ENCODE peak calls at places on chromosomes 5 and 9, in five cellular contexts. A is breast epithelium; R is CD8-positive, alpha-beta T cell; E is foreskin keratinocyte; Z is OCI-LY7. I is an unnamed sample.

GRCh38 chr5:90802695-90803317 is 244.2 kb downstream of the ADGRV1 start:
- DNase-seq in A (no peak), R (no peak), E (peak; percentile 39), Z (peak; percentile 25), I (no peak)

GRCh38 chr5:150266807-150267408 is 22.7 kb downstream of the CAMK2A start:
- DNase-seq in A (no peak), R (no peak), E (no peak), Z (no peak), I (no peak)

GRCh38 chr5:15383469-15383868 is 116.5 kb upstream of the FBXL7 start:
- DNase-seq in A (no peak), R (no peak), E (peak; percentile 8), Z (no peak), I (no peak)

GRCh38 chr5:171667341-171668096 is 118.1 kb upstream of the SMIM23 start:
- DNase-seq in A (peak; percentile 85), R (no peak), E (peak; percentile 88), Z (no peak), I (no peak)

GRCh38 chr5:155460501-155460931 is 447.0 kb downstream of the KIF4B start:
- DNase-seq in A (no peak), R (no peak), E (no peak), Z (no peak), I (no peak)

GRCh38 chr9:134644715-134645606 is 3.4 kb downstream of the COL5A1 start:
- DNase-seq in A (peak; percentile 60), R (no peak), E (peak; percentile 97), Z (no peak), I (no peak)

GRCh38 chr9:106583751-106584150 is 279.2 kb upstream of the ZNF462 start:
- DNase-seq in A (no peak), R (no peak), E (peak; percentile 85), Z (no peak), I (no peak)

GRCh38 chr9:111794837-111795556 is at the start of gene SHOC1:
- DNase-seq in A (no peak), R (no peak), E (no peak), Z (no peak), I (no peak)

GRCh38 chr5:127558273-127558672 is 40.8 kb downstream of the PRRC1 start:
- DNase-seq in A (no peak), R (no peak), E (no peak), Z (no peak), I (no peak)

GRCh38 chr9:128159073-128159783 is 837 bp upstream of the BBLN start:
- DNase-seq in A (no peak), R (peak; percentile 40), E (no peak), Z (peak; percentile 31), I (no peak)

GRCh38 chr9:115006660-115007059 is 76.3 kb upstream of the TNFSF8 start:
- DNase-seq in A (no peak), R (no peak), E (peak; percentile 70), Z (no peak), I (no peak)

GRCh38 chr9:135100241-135101067 is 13.0 kb downstream of the OLFM1 start:
- DNase-seq in A (no peak), R (no peak), E (no peak), Z (no peak), I (peak; percentile 45)

GRCh38 chr5:170275376-170275994 is 22.1 kb downstream of the LCP2 start:
- DNase-seq in A (no peak), R (no peak), E (no peak), Z (no peak), I (no peak)

GRCh38 chr5:34916518-34916917 is 1.0 kb downstream of the BRIX1 start:
- DNase-seq in A (no peak), R (no peak), E (no peak), Z (peak; percentile 25), I (no peak)

GRCh38 chr9:127225747-127226646 is 38.6 kb upstream of the GARNL3 start:
- DNase-seq in A (no peak), R (no peak), E (no peak), Z (no peak), I (no peak)

GRCh38 chr9:14941487-14941886 is 31.3 kb upstream of the FREM1 start:
- DNase-seq in A (no peak), R (no peak), E (no peak), Z (no peak), I (no peak)

GRCh38 chr9:128428644-128429504 is 8.2 kb downstream of the CERCAM start:
- DNase-seq in A (no peak), R (no peak), E (no peak), Z (no peak), I (no peak)

GRCh38 chr9:114252394-114252793 is 70.5 kb upstream of the ORM1 start:
- DNase-seq in A (no peak), R (no peak), E (no peak), Z (no peak), I (no peak)

GRCh38 chr9:2180171-2180570 is 165.0 kb downstream of the SMARCA2 start:
- DNase-seq in A (no peak), R (no peak), E (no peak), Z (no peak), I (no peak)

GRCh38 chr9:2178034-2178734 is 163.0 kb downstream of the SMARCA2 start:
- DNase-seq in A (peak; percentile 33), R (no peak), E (no peak), Z (no peak), I (no peak)

GRCh38 chr9:2179557-2179956 is 164.4 kb downstream of the SMARCA2 start:
- DNase-seq in A (no peak), R (no peak), E (peak; percentile 56), Z (peak; percentile 26), I (no peak)

GRCh38 chr9:2180704-2181103 is 165.6 kb downstream of the SMARCA2 start:
- DNase-seq in A (no peak), R (no peak), E (peak; percentile 66), Z (no peak), I (no peak)

DNA sequence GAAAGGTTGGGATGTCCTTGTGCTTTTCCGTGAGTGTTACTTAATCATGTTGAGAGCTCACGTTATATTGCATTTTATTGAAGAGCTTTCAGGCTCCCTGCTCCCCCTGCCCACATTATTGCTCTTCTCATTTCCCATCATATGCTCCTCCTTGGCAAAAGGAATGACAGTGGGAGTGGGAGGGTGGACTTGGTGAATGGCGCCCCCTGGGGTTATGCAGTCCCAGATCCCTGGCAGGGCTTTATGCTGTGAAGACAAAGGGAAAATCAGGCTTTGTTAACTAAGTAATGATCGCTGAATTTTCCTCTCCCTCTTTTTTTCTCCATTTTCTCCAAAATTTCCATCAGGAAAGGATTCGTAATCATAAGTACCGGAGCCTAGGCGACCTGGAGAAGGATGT is 166.6 kb downstream of the SMARCA2 start:
- DNase-seq in A (no peak), R (no peak), E (peak; percentile 4), Z (peak; percentile 24), I (no peak)
- TF ChIP-seq CTCF in A (no peak), R (peak; percentile 21), E (peak; percentile 70), Z (peak; percentile 85), I (peak; percentile 60)

DNA sequence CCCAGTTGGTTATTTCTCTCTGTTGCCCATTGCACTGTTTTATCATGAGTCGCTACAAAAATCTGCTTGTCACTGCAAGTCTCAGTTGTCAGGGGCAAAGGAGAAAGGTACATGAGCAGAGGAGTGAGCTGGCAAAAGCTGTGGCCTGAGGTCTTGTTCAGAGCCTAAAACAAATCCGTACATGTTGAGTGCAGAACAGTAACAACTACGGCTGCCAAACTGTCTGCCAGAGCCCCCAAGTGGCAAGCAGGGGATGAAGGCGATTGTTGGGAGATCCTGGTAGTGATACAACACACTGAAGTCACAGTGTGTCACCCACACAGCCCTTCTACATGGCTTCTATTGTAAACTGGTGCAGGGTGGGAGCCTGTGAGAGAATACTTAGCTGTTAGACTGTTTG is 50.9 kb downstream of the BRINP1 start:
- DNase-seq in A (peak; percentile 74), R (no peak), E (peak; percentile 72), Z (no peak), I (no peak)
- TF ChIP-seq CTCF in A (no peak), R (no peak), E (no peak), Z (peak; percentile 27), I (no peak)

GRCh38 chr9:69066955-69067354 is 31.4 kb downstream of the FXN start:
- DNase-seq in A (no peak), R (no peak), E (no peak), Z (no peak), I (no peak)

GRCh38 chr9:69065660-69066059 is 30.1 kb downstream of the FXN start:
- DNase-seq in A (no peak), R (no peak), E (no peak), Z (no peak), I (no peak)

GRCh38 chr9:69062195-69062594 is 26.6 kb downstream of the FXN start:
- DNase-seq in A (no peak), R (no peak), E (no peak), Z (no peak), I (no peak)

GRCh38 chr9:69060766-69061165 is 25.2 kb downstream of the FXN start:
- DNase-seq in A (no peak), R (no peak), E (no peak), Z (no peak), I (no peak)

DNA sequence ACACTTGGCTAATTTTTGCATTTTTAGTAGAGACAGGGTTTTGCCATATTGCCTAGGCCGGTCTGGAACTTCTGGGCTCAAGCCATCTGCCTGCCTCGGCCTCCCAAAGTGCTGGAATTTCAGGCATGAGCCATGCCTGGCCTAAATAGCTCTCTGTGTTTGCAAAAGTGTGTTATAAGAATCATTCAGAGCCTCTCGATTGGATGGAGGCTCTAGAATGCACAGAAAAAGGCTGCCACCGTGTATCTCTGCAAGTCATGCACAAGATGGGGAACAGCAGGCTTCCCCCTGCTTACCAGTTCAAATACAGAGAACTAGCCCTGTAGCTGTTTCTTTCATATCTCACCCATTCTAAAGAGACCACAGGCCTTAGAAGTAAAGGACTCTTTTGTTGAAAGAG is 28.3 kb downstream of the FXN start:
- DNase-seq in A (no peak), R (no peak), E (no peak), Z (no peak), I (no peak)
- TF ChIP-seq CTCF in A (no peak), R (no peak), E (no peak), Z (no peak), I (no peak)

GRCh38 chr5:180093651-180094382 is 22.3 kb upstream of the RNF130 start:
- DNase-seq in A (no peak), R (no peak), E (no peak), Z (no peak), I (no peak)

GRCh38 chr5:180093241-180093640 is 21.7 kb upstream of the RNF130 start:
- DNase-seq in A (no peak), R (no peak), E (no peak), Z (no peak), I (no peak)

GRCh38 chr5:180090098-180090768 is 18.7 kb upstream of the RNF130 start:
- DNase-seq in A (peak; percentile 49), R (peak; percentile 77), E (peak; percentile 48), Z (peak; percentile 55), I (peak; percentile 50)

GRCh38 chr5:180088561-180088960 is 17.0 kb upstream of the RNF130 start:
- DNase-seq in A (no peak), R (no peak), E (no peak), Z (no peak), I (no peak)

DNA sequence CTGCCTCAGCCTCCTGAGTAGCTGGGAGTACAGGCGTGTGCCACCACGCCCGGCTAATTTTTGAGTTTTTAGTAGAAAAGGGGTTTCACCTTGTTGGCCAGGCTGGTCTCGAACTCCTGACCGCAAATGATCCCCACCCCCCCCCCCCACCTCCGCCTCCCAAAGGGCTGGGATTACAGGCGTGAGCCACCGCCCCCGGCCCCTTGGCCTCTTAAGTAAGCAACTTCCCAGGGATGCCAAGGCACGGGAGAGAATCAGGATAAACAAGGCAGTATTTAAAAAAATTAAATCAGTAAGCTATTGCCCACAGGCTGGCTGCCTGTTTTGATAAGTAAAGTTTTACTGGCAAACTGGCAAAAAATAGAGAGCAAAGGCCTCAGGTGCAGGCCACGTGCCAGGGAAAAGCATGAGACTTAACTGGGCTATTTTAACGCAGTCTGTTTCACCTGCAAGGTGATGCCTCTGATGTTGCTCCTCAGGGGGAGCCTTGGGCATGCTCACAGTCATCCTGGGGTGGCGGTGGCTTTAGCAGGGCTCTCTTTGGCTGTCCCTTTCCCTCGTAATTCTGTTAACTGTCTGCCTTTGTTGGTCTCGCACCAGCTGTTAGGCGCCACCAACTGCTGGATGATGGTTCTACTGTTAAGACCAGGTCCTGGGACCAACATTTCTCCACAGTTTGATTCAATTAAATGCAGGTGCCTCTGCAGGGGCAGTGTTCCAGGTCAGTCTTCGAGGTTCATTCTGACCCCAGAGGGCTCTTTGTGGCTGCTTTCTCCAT is 19.4 kb upstream of the RNF130 start:
- DNase-seq in A (peak; percentile 27), R (no peak), E (peak; percentile 30), Z (peak; percentile 36), I (no peak)
- TF ChIP-seq CTCF in A (no peak), R (peak; percentile 18), E (peak; percentile 49), Z (peak; percentile 41), I (peak; percentile 12)

I was measured in D721Med.